ENCODE peak calls at places on chromosome 6, in eight cellular contexts. D is neural progenitor cell, O is HCT116, F is hepatocyte, U is PC-3, V is GM23248, K is GM23338, C is MM.1S. P is an unnamed sample. For H3K4me1, the result is how much of the 10 kb centered on the place peaks cover.

GRCh38 chr6:41531591-41532582 is 14.3 kb upstream of the FOXP4 start:
- DNase-seq in D (no peak), O (no peak), F (peak), U (peak), V (peak), K (no peak), C (peak), P (peak)

GRCh38 chr6:138052783-138053182 is 54.4 kb downstream of the PERP start:
- DNase-seq in D (no peak), O (no peak), F (no peak), U (peak), V (no peak), K (no peak), C (peak), P (no peak)

GRCh38 chr6:155426408-155426945 is 29.2 kb downstream of the NOX3 start:
- DNase-seq in D (no peak), O (no peak), F (no peak), U (no peak), V (no peak), K (no peak), C (no peak), P (no peak)

GRCh38 chr6:110509617-110510231 is 33.3 kb upstream of the SLC22A16 start:
- DNase-seq in D (no peak), O (peak), F (peak), U (peak), V (peak), K (no peak), C (no peak), P (no peak)

GRCh38 chr6:144351741-144352140 is 66.6 kb downstream of the UTRN start:
- DNase-seq in D (no peak), O (no peak), F (no peak), U (no peak), V (peak), K (no peak), C (no peak), P (no peak)

GRCh38 chr6:166633732-166634535 is 6.9 kb upstream of the RPS6KA2 start:
- DNase-seq in D (no peak), O (no peak), F (no peak), U (peak), V (peak), K (no peak), C (peak), P (no peak)

GRCh38 chr6:134379599-134379998 is 61.7 kb upstream of the SGK1 start:
- DNase-seq in D (no peak), O (no peak), F (no peak), U (no peak), V (no peak), K (no peak), C (no peak), P (no peak)

GRCh38 chr6:43937236-43938177 is 167.5 kb downstream of the VEGFA start:
- DNase-seq in D (no peak), O (no peak), F (peak), U (no peak), V (no peak), K (no peak), C (no peak), P (no peak)

GRCh38 chr6:27720607-27721580 is 191.3 kb downstream of the OR2B2 start:
- DNase-seq in D (peak), O (peak), F (peak), U (peak), V (peak), K (peak), C (no peak), P (no peak)

GRCh38 chr6:11223296-11223695 is 9.2 kb downstream of the NEDD9 start:
- DNase-seq in D (no peak), O (no peak), F (no peak), U (no peak), V (no peak), K (no peak), C (no peak), P (no peak)

GRCh38 chr6:43986177-43986825 is 141.0 kb downstream of the MRPL14 start:
- DNase-seq in D (no peak), O (no peak), F (no peak), U (no peak), V (no peak), K (no peak), C (no peak), P (no peak)

GRCh38 chr6:168676552-168677317 is 235.8 kb downstream of the SMOC2 start:
- DNase-seq in D (no peak), O (no peak), F (no peak), U (no peak), V (no peak), K (no peak), C (no peak), P (no peak)

GRCh38 chr6:24536466-24536865 is 41.7 kb downstream of the ALDH5A1 start:
- DNase-seq in D (no peak), O (no peak), F (no peak), U (no peak), V (no peak), K (no peak), C (no peak), P (no peak)

GRCh38 chr6:42929928-42930360 is 664 bp downstream of the CNPY3 start:
- DNase-seq in D (no peak), O (no peak), F (peak), U (peak), V (peak), K (no peak), C (peak), P (peak)

GRCh38 chr6:47690791-47691190 is 7.6 kb upstream of the ADGRF4 start:
- DNase-seq in D (no peak), O (no peak), F (no peak), U (no peak), V (no peak), K (no peak), C (no peak), P (no peak)

GRCh38 chr6:47687432-47687831 is 10.9 kb upstream of the ADGRF4 start:
- DNase-seq in D (no peak), O (no peak), F (no peak), U (no peak), V (no peak), K (no peak), C (no peak), P (no peak)

DNA sequence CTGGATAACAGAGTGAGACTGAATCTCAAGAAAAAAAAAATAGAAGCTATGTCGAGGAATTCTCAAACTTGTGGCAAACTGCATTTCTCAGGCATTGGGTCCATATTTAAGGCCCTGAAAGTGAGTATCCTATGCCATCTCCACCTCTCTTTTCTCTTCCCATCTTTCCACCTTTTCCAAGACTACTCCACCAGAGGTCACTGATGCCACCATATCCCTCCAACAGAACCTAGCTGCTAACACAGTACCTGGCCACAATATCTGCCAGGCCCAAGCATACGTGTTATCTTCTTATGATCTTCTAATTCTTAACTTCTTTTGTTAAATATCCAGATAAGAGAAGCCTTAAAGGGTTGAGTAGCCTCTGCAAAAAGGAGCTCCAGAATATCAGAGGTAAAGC is 8.2 kb upstream of the ADGRF4 start:
- DNase-seq in D (no peak), O (no peak), F (no peak), U (peak), V (no peak), K (peak), C (no peak), P (no peak)
- H3K4me1 ChIP-seq in D (under half), O (under half), F (under half), U (under half), V (under half), K (under half), C (under half), P (under half)

DNA sequence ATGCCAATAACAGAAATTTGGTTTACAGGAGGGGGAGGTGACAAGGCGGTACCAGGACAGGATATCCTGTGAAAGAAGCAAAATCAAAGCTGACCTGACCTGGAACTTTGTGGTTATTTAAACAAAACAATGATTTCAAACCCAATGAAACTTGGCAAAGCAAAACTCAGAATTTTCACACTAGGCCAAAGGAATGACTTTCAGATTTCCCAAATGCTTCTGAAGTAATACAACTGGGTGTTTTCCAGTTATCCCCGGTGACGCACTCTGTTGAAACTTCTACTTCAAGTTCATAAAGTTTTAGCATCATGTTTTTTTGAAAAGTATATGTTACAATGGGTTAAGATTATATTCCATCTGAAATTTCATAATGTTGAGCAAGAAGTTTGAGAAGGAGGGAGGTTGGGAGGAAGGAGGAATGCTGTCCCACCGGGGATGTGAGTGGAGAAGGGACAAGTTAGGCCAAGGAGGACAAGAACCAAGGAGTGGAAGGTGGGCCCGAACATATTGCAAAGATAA is 78.1 kb upstream of the TRAF3IP2 start:
- DNase-seq in D (no peak), O (no peak), F (no peak), U (no peak), V (peak), K (no peak), C (no peak), P (no peak)
- H3K4me2 ChIP-seq in D (no peak), O (no peak), F (no peak), U (no peak), V (peak), K (no peak), C (no peak), P (no peak)

DNA sequence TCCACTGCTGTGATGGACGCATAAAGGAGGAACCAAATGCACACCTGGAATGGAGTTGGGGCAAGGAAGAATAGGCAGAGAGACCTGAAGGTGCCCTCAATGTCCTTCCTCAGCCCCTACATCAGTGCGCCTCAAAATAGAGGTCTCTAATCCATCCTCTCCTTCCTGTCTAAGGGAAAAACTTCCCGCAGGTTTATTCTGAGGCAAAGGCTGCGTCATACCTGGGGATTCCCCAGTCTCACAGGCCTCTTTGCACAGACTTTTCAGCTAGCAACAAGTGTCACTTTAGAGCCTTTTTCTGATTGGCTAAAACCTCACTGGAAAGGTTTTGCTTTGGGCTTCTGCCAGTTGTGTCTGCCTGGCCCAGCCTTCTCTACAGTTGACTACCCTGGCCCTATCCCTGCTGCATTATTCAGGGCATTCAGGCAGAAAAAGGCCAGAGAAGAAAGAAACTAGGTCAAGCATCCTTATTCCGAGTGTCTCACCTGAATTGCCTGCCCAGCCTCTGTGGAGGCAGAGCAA is 1.8 kb upstream of the HLA-DQB1 start:
- DNase-seq in D (peak), O (peak), F (peak), U (peak), V (peak), K (peak), C (peak), P (peak)
- TF ChIP-seq EZH2phosphoT487 in D (no peak), O (no peak), F (no peak), U (no peak), V (no peak), K (no peak), C (no peak), P (no peak)

GRCh38 chr6:2853766-2854393 is 12.2 kb upstream of the SERPINB1 start:
- DNase-seq in D (peak), O (peak), F (peak), U (peak), V (peak), K (peak), C (no peak), P (peak)
- H3K4me1 ChIP-seq in D (under half), O (under half), F (under half), U (under half), V (under half), K (under half), C (under half), P (half or more)

GRCh38 chr6:26043389-26044139 is 43.7 kb upstream of the HFE start:
- DNase-seq in D (no peak), O (no peak), F (no peak), U (peak), V (peak), K (peak), C (peak), P (peak)
- H3K4me2 ChIP-seq in D (no peak), O (no peak), F (no peak), U (peak), V (peak), K (no peak), C (peak), P (peak)

P was measured in OCI-LY7.